ENCODE peak calls at places on chromosomes 2 and 18, in six cellular contexts. K, O, Z, N, I and C are unnamed samples.

GRCh38 chr2:188721231-188721630 is 252.9 kb upstream of the COL3A1 start:
- DNase-seq in O (no peak), I (no peak), K (no peak), N (no peak), Z (no peak), C (no peak)

GRCh38 chr2:72148975-72149555 is 1.4 kb upstream of the CYP26B1 start:
- DNase-seq in N (peak; percentile 14), O (peak; percentile 47), Z (no peak), K (peak; percentile 78), I (peak; percentile 54), C (peak; percentile 42)

GRCh38 chr2:854460-854859 is 96.2 kb upstream of the SNTG2 start:
- DNase-seq in O (peak; percentile 60), N (peak; percentile 37), I (peak; percentile 56), Z (peak; percentile 33), K (peak; percentile 95), C (no peak)

GRCh38 chr2:20130821-20131645 is 79.6 kb upstream of the LAPTM4A start:
- DNase-seq in K (no peak), I (no peak), N (no peak), Z (no peak), O (no peak), C (no peak)

GRCh38 chr18:53887447-53887846 is 337.0 kb downstream of the MBD2 start:
- DNase-seq in K (no peak), O (no peak), Z (no peak), I (no peak), N (no peak), C (no peak)

GRCh38 chr2:174546519-174547506 is 50.8 kb downstream of the WIPF1 start:
- DNase-seq in I (peak; percentile 76), O (no peak), Z (no peak), N (no peak), K (peak; percentile 65), C (peak; percentile 16)

GRCh38 chr2:36294290-36294689 is 61.3 kb upstream of the CRIM1 start:
- DNase-seq in K (no peak), I (no peak), N (no peak), Z (no peak), O (no peak), C (no peak)

GRCh38 chr2:130288467-130289403 is 54.0 kb upstream of the IMP4 start:
- DNase-seq in O (no peak), N (no peak), Z (no peak), K (peak; percentile 86), I (peak; percentile 55), C (no peak)

GRCh38 chr2:31255911-31256571 is 22.1 kb downstream of the EHD3 start:
- DNase-seq in Z (no peak), N (no peak), I (no peak), K (no peak), O (peak; percentile 61), C (no peak)

GRCh38 chr2:230952226-230952956 is 27.3 kb upstream of the GPR55 start:
- DNase-seq in Z (no peak), K (no peak), N (no peak), I (no peak), O (no peak), C (no peak)

GRCh38 chr2:230951396-230951795 is 26.4 kb upstream of the GPR55 start:
- DNase-seq in K (no peak), N (no peak), I (no peak), Z (no peak), O (no peak), C (no peak)

GRCh38 chr2:230949966-230950832 is 25.2 kb upstream of the GPR55 start:
- DNase-seq in K (no peak), Z (no peak), O (no peak), N (no peak), I (no peak), C (no peak)

GRCh38 chr2:230947908-230948365 is 22.9 kb upstream of the GPR55 start:
- DNase-seq in K (no peak), I (no peak), N (no peak), O (no peak), Z (no peak), C (no peak)

DNA sequence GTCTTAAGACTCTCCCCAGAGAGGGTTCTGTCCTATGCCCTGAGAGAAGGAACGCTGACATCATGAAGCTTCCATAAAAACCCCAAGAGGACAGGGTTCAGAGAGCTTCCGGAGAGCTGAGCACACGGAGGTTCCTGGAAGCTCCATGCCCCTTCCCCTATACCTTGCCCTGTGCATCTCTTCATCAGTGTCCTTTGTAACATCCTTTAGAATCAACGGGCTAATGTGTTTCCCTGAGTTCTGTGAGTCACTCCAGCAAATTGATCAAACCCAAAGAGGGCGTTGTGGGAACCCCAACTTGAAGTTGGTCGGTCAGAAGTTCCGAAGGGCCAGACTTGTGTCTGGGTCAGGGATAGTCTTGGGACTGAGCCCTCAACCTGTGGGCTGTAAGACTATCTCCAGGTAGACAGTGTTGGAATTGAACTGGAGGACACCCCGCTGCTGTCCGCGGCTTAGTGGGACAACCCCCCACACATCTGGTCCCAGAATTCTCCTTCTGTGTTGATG is 25.8 kb upstream of the GPR55 start:
- DNase-seq in N (no peak), I (no peak), O (no peak), K (no peak), Z (no peak), C (no peak)
- TF ChIP-seq POLR2A in N (no peak), I (no peak), O (no peak), K (no peak), Z (no peak), C (no peak)

GRCh38 chr18:48814490-48815181 is 136.1 kb downstream of the SMAD7 start:
- DNase-seq in Z (no peak), K (peak; percentile 20), I (no peak), O (peak; percentile 25), N (peak; percentile 2), C (no peak)
- H3K27ac ChIP-seq in Z (no peak overlapping the region), K (no peak overlapping the region), I (peak overlapping the region; percentile 29), O (no peak overlapping the region), N (no peak overlapping the region), C (no peak overlapping the region)

DNA sequence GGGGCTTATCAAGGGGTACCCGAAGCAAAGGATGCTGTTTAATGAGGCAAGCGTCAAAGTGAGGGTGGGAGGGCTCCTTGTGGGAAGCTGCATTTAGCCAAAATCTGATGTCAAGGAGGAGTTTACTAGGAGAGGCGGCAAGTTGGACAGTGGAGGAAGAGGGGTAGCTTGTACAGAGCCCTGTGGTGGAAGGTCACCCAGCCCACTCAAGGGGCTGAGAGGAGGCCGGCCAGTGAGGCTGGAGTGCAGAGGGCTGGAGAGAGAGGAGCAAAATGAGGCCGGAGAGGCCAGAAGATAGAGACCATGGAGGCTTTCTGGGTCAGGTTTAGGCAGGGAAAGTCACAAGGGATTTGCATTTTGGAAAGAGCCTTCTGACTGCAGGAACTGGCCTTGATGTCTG is 49.5 kb downstream of the ASB1 start:
- DNase-seq in Z (no peak), I (no peak), K (no peak), O (no peak), N (no peak), C (no peak)
- TF ChIP-seq CTCF in Z (no peak), I (no peak), K (no peak), O (no peak), N (no peak), C (no peak)

DNA sequence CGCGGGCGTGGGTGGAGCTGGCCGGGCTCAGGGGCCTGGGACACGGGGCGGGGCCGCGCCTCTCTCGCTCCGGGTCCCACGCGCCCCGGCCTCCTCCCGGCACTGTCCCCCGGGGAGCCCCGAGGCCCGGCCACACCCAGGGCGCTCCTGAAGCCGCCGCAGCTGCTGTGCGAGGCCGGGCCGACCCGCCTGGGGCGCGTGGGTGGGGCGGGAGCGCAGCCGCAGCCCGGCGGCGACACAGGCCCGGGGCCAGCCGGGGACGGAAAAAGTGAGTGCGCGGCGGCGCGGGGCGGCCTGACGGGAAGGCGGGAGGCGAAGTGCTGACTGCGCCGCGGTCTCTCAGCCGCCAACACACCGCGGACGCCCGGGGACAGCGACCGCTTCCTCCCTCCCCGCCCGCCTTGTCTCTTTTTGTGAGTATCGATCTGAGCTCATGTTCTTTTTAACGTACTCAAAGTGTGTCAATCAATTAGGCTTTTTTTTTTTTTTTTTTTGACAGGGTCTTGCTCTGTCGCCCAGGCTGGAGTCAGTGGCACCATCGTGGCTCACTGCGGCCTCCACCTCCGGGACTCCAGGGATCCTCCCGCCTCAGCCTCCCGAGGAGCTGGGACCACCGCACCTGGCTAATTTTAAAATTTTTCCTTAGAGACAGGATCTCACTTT is 14.5 kb downstream of the PDCD1 start:
- DNase-seq in I (peak; percentile 84), N (peak; percentile 62), K (peak; percentile 67), O (peak; percentile 86), Z (peak; percentile 43), C (peak; percentile 37)
- TF ChIP-seq POLR2A in I (peak; percentile 53), N (no peak), K (no peak), O (no peak), Z (no peak), C (no peak)

GRCh38 chr2:34115076-34115475 is 516.0 kb upstream of the FAM98A start:
- DNase-seq in K (no peak), N (no peak), I (no peak), O (no peak), Z (no peak), C (no peak)

GRCh38 chr2:34107811-34108210 is 508.7 kb upstream of the FAM98A start:
- DNase-seq in O (no peak), K (no peak), I (no peak), N (no peak), Z (no peak), C (no peak)

GRCh38 chr2:34110392-34110791 is 511.3 kb upstream of the FAM98A start:
- DNase-seq in I (no peak), K (no peak), Z (no peak), N (no peak), O (no peak), C (no peak)

GRCh38 chr2:34112161-34112560 is 513.1 kb upstream of the FAM98A start:
- DNase-seq in K (no peak), Z (no peak), I (no peak), N (no peak), O (no peak), C (no peak)
- H3K27ac ChIP-seq in K (no peak overlapping the region), Z (no peak overlapping the region), I (no peak overlapping the region), N (no peak overlapping the region), O (no peak overlapping the region), C (no peak overlapping the region)

GRCh38 chr18:10015941-10016819 is 102.4 kb downstream of the VAPA start:
- DNase-seq in Z (no peak), K (no peak), I (no peak), N (peak; percentile 57), O (peak; percentile 31), C (peak; percentile 30)
- TF ChIP-seq CTCF in Z (no peak), K (peak; percentile 40), I (no peak), N (peak; percentile 43), O (peak; percentile 19), C (peak; percentile 52)

GRCh38 chr18:3245853-3246635 is 1.6 kb upstream of the MYL12A start:
- DNase-seq in N (peak; percentile 84), O (peak; percentile 94), K (peak; percentile 81), Z (peak; percentile 43), I (peak; percentile 82), C (peak; percentile 77)
- TF ChIP-seq POLR2A in N (no peak), O (no peak), K (peak; percentile 49), Z (no peak), I (no peak), C (no peak)

GRCh38 chr2:239266779-239267410 is 133.9 kb downstream of the HDAC4 start:
- DNase-seq in O (no peak), N (no peak), Z (no peak), I (no peak), K (no peak), C (no peak)

GRCh38 chr2:239266436-239266770 is 134.4 kb downstream of the HDAC4 start:
- DNase-seq in Z (no peak), O (no peak), I (no peak), K (no peak), N (no peak), C (no peak)

GRCh38 chr2:239267411-239267941 is 133.3 kb downstream of the HDAC4 start:
- DNase-seq in Z (no peak), I (peak; percentile 69), N (peak; percentile 57), K (no peak), O (peak; percentile 96), C (no peak)

GRCh38 chr2:239264838-239265651 is 135.8 kb downstream of the HDAC4 start:
- DNase-seq in K (no peak), N (peak; percentile 55), Z (peak; percentile 36), O (no peak), I (peak; percentile 50), C (no peak)

GRCh38 chr2:239265681-239266435 is 135.0 kb downstream of the HDAC4 start:
- DNase-seq in Z (no peak), I (no peak), N (no peak), O (no peak), K (no peak), C (no peak)
- H3K27ac ChIP-seq in Z (peak overlapping the region; percentile 62), I (no peak overlapping the region), N (peak overlapping the region; percentile 70), O (peak overlapping the region; percentile 62), K (no peak overlapping the region), C (peak overlapping the region; percentile 65)